ENCODE peak calls at places on chromosomes 4 and X, in seven cellular contexts. S is Ammon's horn; R is GM12892; N is stimulated activated naive CD8-positive, alpha-beta T cell treated with anti-CD3 and anti-CD28 coated beads, Interleukin-15, amount 100 ng/mL, for 72 hours; X is AG09319; K is nephron progenitor cell; F is NCI-H82. J is an unnamed sample.

GRCh38 chr4:16120720-16121119 is 36.9 kb upstream of the PROM1 start:
- DNase-seq in X (no peak), K (no peak), R (no peak), F (no peak), N (no peak), S (no peak), J (no peak)

GRCh38 chr4:75895744-75896314 is 6.4 kb downstream of the PPEF2 start:
- DNase-seq in F (peak), K (no peak), N (peak), R (peak), S (no peak), X (no peak), J (no peak)

GRCh38 chrX:38898261-38898660 is 97.0 kb downstream of the MID1IP1 start:
- DNase-seq in X (no peak), R (no peak), F (no peak), K (no peak), N (no peak), S (no peak), J (no peak)

GRCh38 chr4:81136161-81136910 is 78.7 kb downstream of the PRKG2 start:
- DNase-seq in F (no peak), S (no peak), X (peak), R (no peak), K (no peak), N (no peak), J (no peak)

GRCh38 chr4:785332-786073 is 40.4 kb downstream of the CPLX1 start:
- DNase-seq in N (no peak), F (no peak), X (no peak), K (peak), R (no peak), S (no peak), J (no peak)

GRCh38 chr4:81635747-81636146 is 164.0 kb upstream of the RASGEF1B start:
- DNase-seq in F (no peak), X (no peak), S (peak), R (no peak), K (no peak), N (no peak), J (no peak)

GRCh38 chr4:114626202-114626601 is 27.6 kb downstream of the UGT8 start:
- DNase-seq in K (no peak), S (no peak), N (no peak), R (no peak), X (no peak), F (no peak), J (no peak)

GRCh38 chr4:106809083-106809482 is 227.0 kb downstream of the DKK2 start:
- DNase-seq in R (no peak), X (peak), K (no peak), S (peak), N (no peak), F (peak), J (no peak)

GRCh38 chr4:3869661-3870566 is 103.7 kb downstream of the ADRA2C start:
- DNase-seq in K (no peak), S (no peak), R (no peak), F (no peak), N (no peak), X (no peak), J (no peak)

GRCh38 chrX:21225643-21226042 is 148.6 kb upstream of the CNKSR2 start:
- DNase-seq in F (no peak), X (no peak), K (no peak), R (no peak), N (no peak), S (no peak), J (no peak)

GRCh38 chrX:45740291-45740690 is 539.6 kb upstream of the DIPK2B start:
- DNase-seq in K (no peak), X (no peak), S (no peak), N (no peak), R (no peak), F (no peak), J (no peak)

GRCh38 chr4:147638942-147639341 is 21.7 kb downstream of the TMEM184C start:
- DNase-seq in S (no peak), K (no peak), N (no peak), R (no peak), X (no peak), F (no peak), J (no peak)

GRCh38 chr4:16581117-16581516 is 317.3 kb downstream of the LDB2 start:
- DNase-seq in F (no peak), K (no peak), N (no peak), R (no peak), S (no peak), X (no peak), J (no peak)

GRCh38 chr4:89497517-89498308 is 190.1 kb upstream of the GPRIN3 start:
- DNase-seq in K (no peak), N (no peak), R (no peak), X (no peak), S (no peak), F (no peak), J (no peak)

GRCh38 chr4:176789955-176790354 is 2.8 kb downstream of the VEGFC start:
- DNase-seq in S (peak), N (no peak), X (no peak), R (no peak), K (no peak), F (peak), J (peak)

GRCh38 chr4:125316781-125317525 is 2.2 kb downstream of the FAT4 start:
- DNase-seq in K (peak), X (no peak), R (no peak), S (peak), F (peak), N (no peak), J (peak)

J was measured in BE2C.